ENCODE peak calls at places on chromosome 22, in four cellular contexts. Y, P, K and Z are unnamed samples.
A peak's percentile ranks its signal among the peaks of the same experiment; 100 is the strongest.

GRCh38 chr22:48746789-48747425 is 1080.8 kb downstream of the BRD1 start:
- DNase-seq in K (no peak), Y (no peak), P (no peak), Z (no peak)

GRCh38 chr22:37377927-37378326 is 49.4 kb downstream of the ELFN2 start:
- DNase-seq in K (no peak), P (no peak), Y (no peak), Z (no peak)

GRCh38 chr22:23675502-23676415 is 15.1 kb upstream of the RGL4 start:
- DNase-seq in Y (no peak), K (no peak), P (no peak), Z (no peak)

GRCh38 chr22:37514526-37515051 is 4.6 kb downstream of the CARD10 start:
- DNase-seq in Y (no peak), P (no peak), K (no peak), Z (no peak)

GRCh38 chr22:46461566-46462180 is 75.7 kb downstream of the CELSR1 start:
- DNase-seq in Y (no peak), P (no peak), K (no peak), Z (no peak)

GRCh38 chr22:30423296-30423958 is 2.1 kb upstream of the MTFP1 start:
- DNase-seq in Y (no peak), K (peak; percentile 63), P (no peak), Z (no peak)

GRCh38 chr22:33812578-33812977 is 107.7 kb downstream of the LARGE1 start:
- DNase-seq in Y (no peak), K (no peak), P (no peak), Z (no peak)

GRCh38 chr22:39494471-39495120 is 7.5 kb upstream of the MIEF1 start:
- DNase-seq in Y (no peak), P (no peak), K (no peak), Z (no peak)

GRCh38 chr22:31915499-31916065 is 28.8 kb upstream of the YWHAH start:
- DNase-seq in P (no peak), Y (no peak), K (no peak), Z (no peak)

GRCh38 chr22:48579035-48579914 is 1248.4 kb downstream of the BRD1 start:
- DNase-seq in Y (no peak), P (no peak), K (no peak), Z (peak; percentile 31)

GRCh38 chr22:20001082-20001638 is 15.5 kb downstream of the ARVCF start:
- DNase-seq in K (peak; percentile 19), Y (no peak), P (no peak), Z (no peak)